ENCODE peak calls at places on chromosomes 4 and X, in nine cellular contexts. G is esophagus muscularis mucosa; P is heart right ventricle; X is fibroblast of lung; Y is pancreas; T is gastrocnemius medialis; K is PC-3; N is CD8-positive, alpha-beta memory T cell; B is A549. M is an unnamed sample. For H3K4me1, the result is how much of the 10 kb centered on the place peaks cover.

GRCh38 chr4:4413373-4413725 is 26.4 kb downstream of the NSG1 start:
- DNase-seq in G (no peak), P (no peak), X (no peak), Y (no peak), T (no peak), K (no peak), N (no peak), B (no peak), M (peak)

GRCh38 chrX:40171513-40172168 is 73.9 kb upstream of the BCOR start:
- DNase-seq in G (no peak), P (no peak), X (no peak), Y (peak), T (no peak), K (peak), N (peak), B (no peak), M (no peak)

GRCh38 chr4:121656269-121656641 is 40.5 kb downstream of the ANXA5 start:
- DNase-seq in G (no peak), P (peak), X (peak), Y (no peak), T (no peak), K (peak), N (no peak), B (no peak), M (peak)

GRCh38 chrX:123860983-123861382 is 1.1 kb downstream of the XIAP start:
- DNase-seq in G (no peak), P (no peak), X (peak), Y (no peak), T (no peak), K (peak), N (peak), B (no peak), M (no peak)

GRCh38 chr4:98176531-98176930 is 33.3 kb upstream of the STPG2 start:
- DNase-seq in G (no peak), P (no peak), X (no peak), Y (no peak), T (no peak), K (no peak), N (no peak), B (no peak), M (no peak)

GRCh38 chr4:6470502-6471302 is 1.7 kb downstream of the PPP2R2C start:
- DNase-seq in G (no peak), P (peak), X (peak), Y (peak), T (no peak), K (peak), N (no peak), B (peak), M (no peak)

GRCh38 chrX:42107495-42108139 is 184.3 kb upstream of the CASK start:
- DNase-seq in G (no peak), P (no peak), X (no peak), Y (no peak), T (no peak), K (no peak), N (no peak), B (no peak), M (no peak)

GRCh38 chr4:36011381-36011780 is 232.9 kb downstream of the ARAP2 start:
- DNase-seq in G (no peak), P (no peak), X (no peak), Y (no peak), T (no peak), K (no peak), N (no peak), B (no peak), M (no peak)

GRCh38 chr4:28287837-28288236 is 1427.2 kb downstream of the STIM2 start:
- DNase-seq in G (no peak), P (no peak), X (peak), Y (no peak), T (no peak), K (peak), N (no peak), B (peak), M (no peak)

GRCh38 chrX:13899607-13900006 is 82.7 kb upstream of the GPM6B start:
- DNase-seq in G (no peak), P (no peak), X (peak), Y (no peak), T (peak), K (peak), N (no peak), B (no peak), M (no peak)

GRCh38 chr4:145565328-145565727 is 53.9 kb upstream of the MMAA start:
- DNase-seq in G (no peak), P (no peak), X (no peak), Y (no peak), T (no peak), K (no peak), N (no peak), B (no peak), M (no peak)

GRCh38 chr4:74948279-74948678 is 15.4 kb downstream of the PARM1 start:
- DNase-seq in G (no peak), P (no peak), X (no peak), Y (no peak), T (no peak), K (no peak), N (no peak), B (no peak), M (no peak)

GRCh38 chr4:7546152-7546808 is 111.5 kb upstream of the PSAPL1 start:
- DNase-seq in G (no peak), P (no peak), X (no peak), Y (no peak), T (no peak), K (no peak), N (no peak), B (no peak), M (peak)

GRCh38 chr4:121950680-121951569 is 935 bp downstream of the TRPC3 start:
- DNase-seq in G (no peak), P (peak), X (peak), Y (peak), T (no peak), K (no peak), N (peak), B (peak), M (peak)

GRCh38 chr4:2256781-2257191 is 5.1 kb downstream of the MXD4 start:
- DNase-seq in G (peak), P (peak), X (no peak), Y (peak), T (peak), K (no peak), N (no peak), B (no peak), M (peak)
- H3K4me1 ChIP-seq in G (half or more), P (half or more), X (under half), Y (under half), T (half or more), K (under half), N (under half), B (under half), M (half or more)

DNA sequence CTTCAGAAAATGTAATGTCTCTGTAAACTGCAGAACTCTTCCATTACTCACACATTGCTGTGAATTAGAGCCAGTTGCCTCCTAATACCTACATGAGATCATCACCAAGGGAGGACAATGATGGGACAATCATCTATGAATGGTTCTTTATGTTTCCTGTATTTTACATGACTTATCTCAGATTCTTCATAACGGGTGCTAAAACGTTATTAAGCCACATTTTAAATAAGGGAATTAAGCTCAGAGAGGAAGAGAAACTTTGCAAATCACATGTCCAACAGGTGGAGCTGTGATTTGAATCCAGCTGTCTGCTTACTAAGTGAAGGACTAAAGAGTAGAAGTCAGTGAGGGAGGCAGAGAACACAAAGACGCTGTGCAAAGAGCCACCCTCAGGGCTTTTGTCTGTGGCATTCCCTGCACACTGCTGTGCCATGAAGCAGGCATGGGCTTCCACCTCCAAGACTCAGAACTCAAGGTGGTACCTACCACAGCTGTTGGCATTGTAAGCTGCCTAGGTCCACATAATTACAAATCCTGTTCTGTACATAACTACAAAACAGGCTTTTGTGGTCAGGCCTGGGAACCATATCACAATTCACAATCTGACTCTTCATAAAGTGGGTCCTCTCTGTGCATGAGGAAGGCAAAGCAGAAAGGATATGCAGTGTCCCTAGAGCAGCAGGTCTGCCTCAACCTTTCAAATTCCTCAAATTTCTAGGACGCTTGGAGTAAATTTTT is 12.8 kb downstream of the TBC1D9 start:
- DNase-seq in G (no peak), P (no peak), X (no peak), Y (no peak), T (no peak), K (peak), N (no peak), B (no peak), M (no peak)
- H3K27ac ChIP-seq in G (no peak), P (no peak), X (no peak), Y (no peak), T (no peak), K (no peak), N (no peak), B (peak), M (no peak)

GRCh38 chr4:159145318-159146006 is 42.6 kb downstream of the RAPGEF2 start:
- DNase-seq in G (no peak), P (no peak), X (no peak), Y (no peak), T (no peak), K (no peak), N (no peak), B (no peak), M (no peak)

GRCh38 chr4:159142985-159143384 is 40.1 kb downstream of the RAPGEF2 start:
- DNase-seq in G (no peak), P (no peak), X (no peak), Y (no peak), T (no peak), K (no peak), N (no peak), B (no peak), M (no peak)

GRCh38 chr4:159146007-159146330 is 43.1 kb downstream of the RAPGEF2 start:
- DNase-seq in G (no peak), P (no peak), X (no peak), Y (no peak), T (no peak), K (peak), N (no peak), B (no peak), M (no peak)

GRCh38 chr4:159142254-159142653 is 39.4 kb downstream of the RAPGEF2 start:
- DNase-seq in G (no peak), P (no peak), X (peak), Y (no peak), T (peak), K (peak), N (no peak), B (no peak), M (no peak)

GRCh38 chr4:159144112-159144694 is 41.3 kb downstream of the RAPGEF2 start:
- DNase-seq in G (no peak), P (no peak), X (no peak), Y (no peak), T (no peak), K (no peak), N (no peak), B (no peak), M (no peak)
- H3K4me1 ChIP-seq in G (half or more), P (half or more), X (under half), Y (under half), T (half or more), K (under half), N (under half), B (under half), M (under half)

DNA sequence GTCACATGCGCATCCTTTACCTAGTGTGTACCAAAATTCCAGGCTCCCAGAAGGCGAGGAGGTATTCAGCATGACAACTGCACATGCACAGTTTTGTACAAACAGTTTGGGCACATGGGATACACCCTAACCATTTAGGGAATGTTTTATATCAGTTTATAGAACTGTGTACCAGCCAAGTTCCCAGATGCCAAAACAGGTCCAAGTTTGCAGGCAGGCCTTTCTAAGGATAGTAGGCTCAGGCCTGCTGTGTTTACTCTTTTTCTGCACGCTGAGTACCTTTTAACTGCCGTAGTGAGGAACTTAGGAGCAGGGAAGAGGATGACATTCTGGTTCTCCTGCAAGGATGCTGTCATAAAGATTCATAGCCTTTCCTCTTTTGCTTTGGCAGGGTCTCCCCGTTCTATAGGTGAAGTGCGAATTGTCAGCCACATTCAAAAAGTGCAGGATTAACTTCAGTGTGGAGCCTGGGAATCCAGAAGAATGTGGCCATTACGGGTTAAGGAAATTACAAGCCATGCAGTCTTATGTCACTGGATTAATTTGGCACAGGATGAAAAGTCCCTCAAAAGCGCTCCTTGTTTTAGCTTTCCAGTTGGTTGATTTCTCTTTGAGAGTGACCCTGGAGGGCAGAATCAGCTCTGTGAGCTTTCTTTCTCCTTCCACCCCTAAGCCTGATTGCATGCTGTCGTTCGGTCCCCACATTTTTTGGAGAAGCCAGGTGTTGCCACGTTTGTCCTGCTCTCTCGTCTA is 259.8 kb downstream of the ARHGAP10 start:
- DNase-seq in G (no peak), P (no peak), X (no peak), Y (no peak), T (no peak), K (no peak), N (no peak), B (no peak), M (no peak)
- H3K27ac ChIP-seq in G (peak), P (peak), X (no peak), Y (no peak), T (peak), K (no peak), N (no peak), B (no peak), M (no peak)

GRCh38 chr4:85642356-85643100 is 167.6 kb downstream of the ARHGAP24 start:
- DNase-seq in G (no peak), P (no peak), X (no peak), Y (no peak), T (no peak), K (no peak), N (no peak), B (no peak), M (no peak)
- H3K4me1 ChIP-seq in G (under half), P (under half), X (under half), Y (under half), T (under half), K (under half), N (under half), B (under half), M (under half)

GRCh38 chr4:83261307-83261706 is 23.3 kb downstream of the COQ2 start:
- DNase-seq in G (no peak), P (no peak), X (no peak), Y (no peak), T (no peak), K (no peak), N (no peak), B (no peak), M (no peak)
- H3K27ac ChIP-seq in G (no peak), P (no peak), X (no peak), Y (no peak), T (peak), K (no peak), N (no peak), B (no peak), M (no peak)

GRCh38 chr4:143403551-143403816 is 66.8 kb downstream of the GAB1 start:
- DNase-seq in G (no peak), P (no peak), X (no peak), Y (no peak), T (no peak), K (no peak), N (no peak), B (no peak), M (no peak)

GRCh38 chr4:143404555-143404954 is 67.9 kb downstream of the GAB1 start:
- DNase-seq in G (no peak), P (no peak), X (no peak), Y (no peak), T (no peak), K (no peak), N (no peak), B (no peak), M (no peak)

GRCh38 chr4:143405197-143405730 is 68.6 kb downstream of the GAB1 start:
- DNase-seq in G (no peak), P (no peak), X (no peak), Y (no peak), T (no peak), K (no peak), N (no peak), B (no peak), M (no peak)

GRCh38 chr4:143400082-143400481 is 63.4 kb downstream of the GAB1 start:
- DNase-seq in G (no peak), P (no peak), X (no peak), Y (no peak), T (no peak), K (no peak), N (no peak), B (no peak), M (no peak)

DNA sequence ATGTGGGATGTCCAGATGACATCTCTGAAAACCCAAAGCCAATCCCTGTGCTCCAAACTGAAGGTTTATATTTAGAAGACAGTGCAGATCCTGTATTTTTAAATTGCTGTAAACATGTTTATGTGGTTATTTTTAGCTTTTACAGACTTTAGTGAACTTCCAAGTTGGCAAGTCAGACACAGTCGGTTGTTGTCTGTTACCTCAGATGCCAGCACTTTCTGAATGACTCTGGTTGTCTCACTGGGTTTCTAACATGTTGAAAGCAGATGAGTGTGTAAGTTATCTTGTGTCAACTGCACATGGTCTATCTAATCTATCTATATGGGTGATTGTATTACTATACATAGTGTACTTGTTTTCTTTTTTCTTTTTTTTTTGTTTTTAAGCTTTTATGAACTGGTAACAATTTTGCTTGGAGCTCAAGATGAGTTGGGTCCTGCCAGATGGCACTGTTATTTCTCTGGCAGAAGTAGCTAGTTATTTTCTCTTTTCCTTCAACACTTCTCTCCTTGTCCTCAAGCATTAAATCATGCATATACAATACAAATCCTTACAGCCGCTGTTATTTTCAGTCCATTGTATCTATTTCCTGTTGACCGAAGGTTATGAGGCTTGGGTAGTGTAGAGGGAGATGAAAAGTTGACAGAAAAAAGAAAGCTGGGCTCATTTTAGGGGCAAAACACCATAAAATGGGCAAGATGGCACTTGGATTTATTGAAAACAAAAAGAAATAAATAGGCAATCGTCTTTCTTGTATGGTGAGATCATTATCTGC is 66.3 kb downstream of the GAB1 start:
- DNase-seq in G (no peak), P (no peak), X (no peak), Y (no peak), T (peak), K (no peak), N (no peak), B (no peak), M (no peak)
- H3K4me1 ChIP-seq in G (half or more), P (half or more), X (under half), Y (under half), T (half or more), K (under half), N (under half), B (under half), M (half or more)

GRCh38 chr4:17013382-17014006 is 115.0 kb upstream of the LDB2 start:
- DNase-seq in G (peak), P (no peak), X (no peak), Y (no peak), T (no peak), K (no peak), N (no peak), B (no peak), M (no peak)

GRCh38 chr4:17010426-17011087 is 112.1 kb upstream of the LDB2 start:
- DNase-seq in G (peak), P (no peak), X (no peak), Y (no peak), T (no peak), K (no peak), N (no peak), B (no peak), M (no peak)

GRCh38 chr4:17009871-17010367 is 111.5 kb upstream of the LDB2 start:
- DNase-seq in G (peak), P (no peak), X (no peak), Y (no peak), T (no peak), K (no peak), N (no peak), B (no peak), M (no peak)
- H3K27ac ChIP-seq in G (no peak), P (no peak), X (no peak), Y (no peak), T (no peak), K (no peak), N (no peak), B (no peak), M (no peak)

GRCh38 chr4:151472711-151473110 is 63.7 kb downstream of the FHIP1A start:
- DNase-seq in G (no peak), P (no peak), X (peak), Y (no peak), T (no peak), K (no peak), N (no peak), B (no peak), M (no peak)
- H3K4me1 ChIP-seq in G (under half), P (under half), X (under half), Y (under half), T (half or more), K (under half), N (under half), B (under half), M (under half)

GRCh38 chr4:113053883-113054282 is 4.4 kb downstream of the ANK2 start:
- DNase-seq in G (no peak), P (no peak), X (no peak), Y (no peak), T (no peak), K (no peak), N (no peak), B (no peak), M (no peak)
- H3K27ac ChIP-seq in G (no peak), P (no peak), X (no peak), Y (no peak), T (no peak), K (no peak), N (no peak), B (no peak), M (no peak)